ENCODE peak calls at places on chromosomes 3 and 15, in eight cellular contexts. One of them, this sample, is unnamed.

GRCh38 chr3:101182734-101183133 is 137.6 kb downstream of the IMPG2 start:
- DNase-seq in SW480: no peak
- DNase-seq in NCI-H1092 treated with DMSO at 0.1 percent for 48 hours: no peak
- DNase-seq in AG04450: no peak
- DNase-seq in activated T-cell treated with anti-CD3 and anti-CD28 coated beads for 1 hour: no peak
- DNase-seq in NAMALWA: no peak
- DNase-seq in NCI-H1694 treated with DMSO at 0.1 percent for 48 hours: no peak
- DNase-seq in activated naive CD4-positive, alpha-beta T cell: no peak
- DNase-seq in this sample: no peak

GRCh38 chr3:173553635-173554280 is 156.2 kb downstream of the NLGN1 start:
- DNase-seq in AG04450: peak
- DNase-seq in NAMALWA: peak
- DNase-seq in NCI-H1092 treated with DMSO at 0.1 percent for 48 hours: peak
- DNase-seq in NCI-H1694 treated with DMSO at 0.1 percent for 48 hours: peak
- DNase-seq in activated T-cell treated with anti-CD3 and anti-CD28 coated beads for 1 hour: no peak
- DNase-seq in SW480: peak
- DNase-seq in activated naive CD4-positive, alpha-beta T cell: no peak
- DNase-seq in this sample: no peak

GRCh38 chr15:85649372-85649771 is 145.4 kb downstream of the KLHL25 start:
- DNase-seq in AG04450: peak
- DNase-seq in activated T-cell treated with anti-CD3 and anti-CD28 coated beads for 1 hour: no peak
- DNase-seq in NCI-H1092 treated with DMSO at 0.1 percent for 48 hours: no peak
- DNase-seq in NCI-H1694 treated with DMSO at 0.1 percent for 48 hours: no peak
- DNase-seq in NAMALWA: peak
- DNase-seq in SW480: no peak
- DNase-seq in activated naive CD4-positive, alpha-beta T cell: no peak
- DNase-seq in this sample: no peak

GRCh38 chr15:65777053-65777452 is 15.0 kb downstream of the DENND4A start:
- DNase-seq in NAMALWA: no peak
- DNase-seq in NCI-H1092 treated with DMSO at 0.1 percent for 48 hours: no peak
- DNase-seq in SW480: no peak
- DNase-seq in NCI-H1694 treated with DMSO at 0.1 percent for 48 hours: no peak
- DNase-seq in AG04450: no peak
- DNase-seq in activated T-cell treated with anti-CD3 and anti-CD28 coated beads for 1 hour: no peak
- DNase-seq in activated naive CD4-positive, alpha-beta T cell: no peak
- DNase-seq in this sample: no peak

GRCh38 chr3:47310391-47310790 is 27.6 kb downstream of the KLHL18 start:
- DNase-seq in NAMALWA: no peak
- DNase-seq in activated naive CD4-positive, alpha-beta T cell: no peak
- DNase-seq in activated T-cell treated with anti-CD3 and anti-CD28 coated beads for 1 hour: no peak
- DNase-seq in AG04450: no peak
- DNase-seq in SW480: no peak
- DNase-seq in NCI-H1694 treated with DMSO at 0.1 percent for 48 hours: no peak
- DNase-seq in NCI-H1092 treated with DMSO at 0.1 percent for 48 hours: no peak
- DNase-seq in this sample: no peak

GRCh38 chr3:85670626-85671025 is 711.8 kb downstream of the CADM2 start:
- DNase-seq in activated T-cell treated with anti-CD3 and anti-CD28 coated beads for 1 hour: no peak
- DNase-seq in AG04450: no peak
- DNase-seq in SW480: no peak
- DNase-seq in NAMALWA: no peak
- DNase-seq in NCI-H1092 treated with DMSO at 0.1 percent for 48 hours: no peak
- DNase-seq in activated naive CD4-positive, alpha-beta T cell: no peak
- DNase-seq in NCI-H1694 treated with DMSO at 0.1 percent for 48 hours: no peak
- DNase-seq in this sample: no peak

GRCh38 chr3:108862865-108863798 is 40.5 kb downstream of the TRAT1 start:
- DNase-seq in NCI-H1092 treated with DMSO at 0.1 percent for 48 hours: no peak
- DNase-seq in activated naive CD4-positive, alpha-beta T cell: peak
- DNase-seq in NAMALWA: no peak
- DNase-seq in NCI-H1694 treated with DMSO at 0.1 percent for 48 hours: no peak
- DNase-seq in activated T-cell treated with anti-CD3 and anti-CD28 coated beads for 1 hour: no peak
- DNase-seq in AG04450: peak
- DNase-seq in SW480: peak
- DNase-seq in this sample: no peak

GRCh38 chr3:89098964-89099585 is 8.3 kb upstream of the EPHA3 start:
- DNase-seq in SW480: peak
- DNase-seq in activated naive CD4-positive, alpha-beta T cell: no peak
- DNase-seq in NCI-H1092 treated with DMSO at 0.1 percent for 48 hours: peak
- DNase-seq in AG04450: peak
- DNase-seq in NCI-H1694 treated with DMSO at 0.1 percent for 48 hours: no peak
- DNase-seq in activated T-cell treated with anti-CD3 and anti-CD28 coated beads for 1 hour: no peak
- DNase-seq in NAMALWA: peak
- DNase-seq in this sample: no peak

GRCh38 chr15:28915935-28916334 is 30.2 kb downstream of the APBA2 start:
- DNase-seq in activated naive CD4-positive, alpha-beta T cell: no peak
- DNase-seq in NCI-H1092 treated with DMSO at 0.1 percent for 48 hours: no peak
- DNase-seq in AG04450: no peak
- DNase-seq in NCI-H1694 treated with DMSO at 0.1 percent for 48 hours: no peak
- DNase-seq in NAMALWA: no peak
- DNase-seq in SW480: no peak
- DNase-seq in activated T-cell treated with anti-CD3 and anti-CD28 coated beads for 1 hour: no peak
- DNase-seq in this sample: no peak

GRCh38 chr3:24943961-24944360 is 449.3 kb upstream of the THRB start:
- DNase-seq in activated T-cell treated with anti-CD3 and anti-CD28 coated beads for 1 hour: no peak
- DNase-seq in NAMALWA: no peak
- DNase-seq in activated naive CD4-positive, alpha-beta T cell: no peak
- DNase-seq in NCI-H1694 treated with DMSO at 0.1 percent for 48 hours: no peak
- DNase-seq in NCI-H1092 treated with DMSO at 0.1 percent for 48 hours: no peak
- DNase-seq in AG04450: no peak
- DNase-seq in SW480: no peak
- DNase-seq in this sample: no peak

GRCh38 chr15:34365073-34365825 is 1.7 kb downstream of the LPCAT4 start:
- DNase-seq in SW480: no peak
- DNase-seq in NCI-H1092 treated with DMSO at 0.1 percent for 48 hours: no peak
- DNase-seq in NAMALWA: no peak
- DNase-seq in activated naive CD4-positive, alpha-beta T cell: no peak
- DNase-seq in AG04450: no peak
- DNase-seq in NCI-H1694 treated with DMSO at 0.1 percent for 48 hours: no peak
- DNase-seq in activated T-cell treated with anti-CD3 and anti-CD28 coated beads for 1 hour: no peak
- DNase-seq in this sample: no peak

GRCh38 chr15:48365575-48365974 is 34.3 kb downstream of the DUT start:
- DNase-seq in NCI-H1092 treated with DMSO at 0.1 percent for 48 hours: no peak
- DNase-seq in AG04450: no peak
- DNase-seq in activated naive CD4-positive, alpha-beta T cell: no peak
- DNase-seq in SW480: no peak
- DNase-seq in NCI-H1694 treated with DMSO at 0.1 percent for 48 hours: no peak
- DNase-seq in activated T-cell treated with anti-CD3 and anti-CD28 coated beads for 1 hour: no peak
- DNase-seq in NAMALWA: no peak
- DNase-seq in this sample: no peak

GRCh38 chr3:38836561-38836960 is 20.5 kb upstream of the SCN10A start:
- DNase-seq in NCI-H1694 treated with DMSO at 0.1 percent for 48 hours: no peak
- DNase-seq in SW480: no peak
- DNase-seq in NCI-H1092 treated with DMSO at 0.1 percent for 48 hours: no peak
- DNase-seq in activated naive CD4-positive, alpha-beta T cell: no peak
- DNase-seq in activated T-cell treated with anti-CD3 and anti-CD28 coated beads for 1 hour: no peak
- DNase-seq in AG04450: no peak
- DNase-seq in NAMALWA: no peak
- DNase-seq in this sample: no peak

GRCh38 chr15:35986072-35986666 is 440.2 kb upstream of the DPH6 start:
- DNase-seq in NCI-H1694 treated with DMSO at 0.1 percent for 48 hours: no peak
- DNase-seq in activated naive CD4-positive, alpha-beta T cell: no peak
- DNase-seq in AG04450: no peak
- DNase-seq in NAMALWA: no peak
- DNase-seq in activated T-cell treated with anti-CD3 and anti-CD28 coated beads for 1 hour: no peak
- DNase-seq in NCI-H1092 treated with DMSO at 0.1 percent for 48 hours: no peak
- DNase-seq in SW480: no peak
- DNase-seq in this sample: no peak

GRCh38 chr15:89111352-89111751 is 23.1 kb downstream of the ABHD2 start:
- DNase-seq in NCI-H1694 treated with DMSO at 0.1 percent for 48 hours: no peak
- DNase-seq in NCI-H1092 treated with DMSO at 0.1 percent for 48 hours: no peak
- DNase-seq in SW480: no peak
- DNase-seq in AG04450: no peak
- DNase-seq in NAMALWA: no peak
- DNase-seq in activated T-cell treated with anti-CD3 and anti-CD28 coated beads for 1 hour: no peak
- DNase-seq in activated naive CD4-positive, alpha-beta T cell: no peak
- DNase-seq in this sample: no peak

GRCh38 chr15:39269352-39269751 is 311.5 kb upstream of the THBS1 start:
- DNase-seq in activated naive CD4-positive, alpha-beta T cell: no peak
- DNase-seq in activated T-cell treated with anti-CD3 and anti-CD28 coated beads for 1 hour: no peak
- DNase-seq in AG04450: no peak
- DNase-seq in NCI-H1694 treated with DMSO at 0.1 percent for 48 hours: no peak
- DNase-seq in NAMALWA: no peak
- DNase-seq in SW480: no peak
- DNase-seq in NCI-H1092 treated with DMSO at 0.1 percent for 48 hours: no peak
- DNase-seq in this sample: no peak

GRCh38 chr3:142272200-142272891 is 47.0 kb upstream of the GK5 start:
- DNase-seq in NCI-H1092 treated with DMSO at 0.1 percent for 48 hours: no peak
- DNase-seq in activated T-cell treated with anti-CD3 and anti-CD28 coated beads for 1 hour: no peak
- DNase-seq in NCI-H1694 treated with DMSO at 0.1 percent for 48 hours: no peak
- DNase-seq in AG04450: no peak
- DNase-seq in activated naive CD4-positive, alpha-beta T cell: no peak
- DNase-seq in NAMALWA: no peak
- DNase-seq in SW480: no peak
- DNase-seq in this sample: no peak

GRCh38 chr15:85142324-85142723 is 160.7 kb downstream of the PDE8A start:
- DNase-seq in NCI-H1092 treated with DMSO at 0.1 percent for 48 hours: no peak
- DNase-seq in NAMALWA: no peak
- DNase-seq in SW480: no peak
- DNase-seq in activated T-cell treated with anti-CD3 and anti-CD28 coated beads for 1 hour: no peak
- DNase-seq in activated naive CD4-positive, alpha-beta T cell: no peak
- DNase-seq in NCI-H1694 treated with DMSO at 0.1 percent for 48 hours: no peak
- DNase-seq in AG04450: no peak
- DNase-seq in this sample: no peak

GRCh38 chr15:62850318-62850717 is 192.2 kb upstream of the TPM1 start:
- DNase-seq in activated naive CD4-positive, alpha-beta T cell: no peak
- DNase-seq in NCI-H1694 treated with DMSO at 0.1 percent for 48 hours: no peak
- DNase-seq in NAMALWA: no peak
- DNase-seq in NCI-H1092 treated with DMSO at 0.1 percent for 48 hours: no peak
- DNase-seq in SW480: no peak
- DNase-seq in AG04450: no peak
- DNase-seq in activated T-cell treated with anti-CD3 and anti-CD28 coated beads for 1 hour: no peak
- DNase-seq in this sample: no peak

GRCh38 chr3:125145751-125146475 is 66.6 kb downstream of the SLC12A8 start:
- DNase-seq in activated T-cell treated with anti-CD3 and anti-CD28 coated beads for 1 hour: no peak
- DNase-seq in SW480: no peak
- DNase-seq in activated naive CD4-positive, alpha-beta T cell: no peak
- DNase-seq in NAMALWA: no peak
- DNase-seq in AG04450: no peak
- DNase-seq in NCI-H1694 treated with DMSO at 0.1 percent for 48 hours: no peak
- DNase-seq in NCI-H1092 treated with DMSO at 0.1 percent for 48 hours: no peak
- DNase-seq in this sample: no peak

GRCh38 chr15:99435761-99436346 is 129.9 kb upstream of the MEF2A start:
- DNase-seq in activated naive CD4-positive, alpha-beta T cell: no peak
- DNase-seq in AG04450: no peak
- DNase-seq in NCI-H1092 treated with DMSO at 0.1 percent for 48 hours: no peak
- DNase-seq in SW480: no peak
- DNase-seq in activated T-cell treated with anti-CD3 and anti-CD28 coated beads for 1 hour: no peak
- DNase-seq in NCI-H1694 treated with DMSO at 0.1 percent for 48 hours: no peak
- DNase-seq in NAMALWA: no peak
- DNase-seq in this sample: no peak

GRCh38 chr3:72150634-72151412 is 365.9 kb upstream of the PROK2 start:
- DNase-seq in activated T-cell treated with anti-CD3 and anti-CD28 coated beads for 1 hour: no peak
- DNase-seq in NCI-H1694 treated with DMSO at 0.1 percent for 48 hours: no peak
- DNase-seq in activated naive CD4-positive, alpha-beta T cell: no peak
- DNase-seq in AG04450: no peak
- DNase-seq in SW480: peak
- DNase-seq in NCI-H1092 treated with DMSO at 0.1 percent for 48 hours: no peak
- DNase-seq in NAMALWA: no peak
- DNase-seq in this sample: no peak

This sample was measured in T-helper 9 cell.